ENCODE peak calls at places on chromosome 16, in six cellular contexts. Z is left ventricle myocardium inferior, E is coronary artery, I is brain microvascular endothelial cell, B is adrenal gland, T is fibroblast of lung. U is an unnamed sample.

GRCh38 chr16:86808863-86809444 is 230.6 kb downstream of the FOXL1 start:
- DNase-seq in T (no peak), Z (no peak), E (no peak), I (no peak), B (no peak), U (no peak)

GRCh38 chr16:30112197-30113030 is 923 bp downstream of the GDPD3 start:
- DNase-seq in Z (peak; percentile 62), B (peak; percentile 60), E (no peak), T (peak; percentile 58), I (peak; percentile 29), U (peak; percentile 30)

GRCh38 chr16:72312862-72313261 is 140.9 kb upstream of the PMFBP1 start:
- DNase-seq in E (no peak), Z (no peak), B (no peak), T (peak; percentile 68), I (peak; percentile 1), U (peak; percentile 14)

GRCh38 chr16:24218299-24218698 is 37.8 kb upstream of the CACNG3 start:
- DNase-seq in B (no peak), T (no peak), I (no peak), Z (no peak), E (no peak), U (no peak)

GRCh38 chr16:15055141-15056053 is 477 bp downstream of the NTAN1 start:
- DNase-seq in E (peak; percentile 82), Z (no peak), I (no peak), T (peak; percentile 42), B (peak; percentile 48), U (peak; percentile 29)

GRCh38 chr16:3838600-3839401 is 41.7 kb downstream of the CREBBP start:
- DNase-seq in E (no peak), Z (no peak), T (no peak), B (no peak), I (no peak), U (no peak)

GRCh38 chr16:10490141-10490540 is 90.3 kb downstream of the EMP2 start:
- DNase-seq in E (no peak), B (no peak), T (no peak), I (no peak), Z (no peak), U (no peak)

GRCh38 chr16:13070268-13070667 is 168.9 kb downstream of the SHISA9 start:
- DNase-seq in E (no peak), I (no peak), Z (no peak), B (no peak), T (no peak), U (no peak)

GRCh38 chr16:48035142-48035541 is 120.7 kb downstream of the ABCC12 start:
- DNase-seq in T (no peak), B (no peak), E (no peak), Z (no peak), I (no peak), U (no peak)

GRCh38 chr16:58628845-58629680 is 563 bp downstream of the CNOT1 start:
- DNase-seq in T (peak; percentile 18), Z (peak; percentile 42), I (no peak), E (peak; percentile 80), B (peak; percentile 68), U (peak; percentile 32)

GRCh38 chr16:31265329-31266245 is 5.8 kb downstream of the ITGAM start:
- DNase-seq in E (no peak), B (peak; percentile 34), T (no peak), Z (no peak), I (peak; percentile 52), U (no peak)

DNA sequence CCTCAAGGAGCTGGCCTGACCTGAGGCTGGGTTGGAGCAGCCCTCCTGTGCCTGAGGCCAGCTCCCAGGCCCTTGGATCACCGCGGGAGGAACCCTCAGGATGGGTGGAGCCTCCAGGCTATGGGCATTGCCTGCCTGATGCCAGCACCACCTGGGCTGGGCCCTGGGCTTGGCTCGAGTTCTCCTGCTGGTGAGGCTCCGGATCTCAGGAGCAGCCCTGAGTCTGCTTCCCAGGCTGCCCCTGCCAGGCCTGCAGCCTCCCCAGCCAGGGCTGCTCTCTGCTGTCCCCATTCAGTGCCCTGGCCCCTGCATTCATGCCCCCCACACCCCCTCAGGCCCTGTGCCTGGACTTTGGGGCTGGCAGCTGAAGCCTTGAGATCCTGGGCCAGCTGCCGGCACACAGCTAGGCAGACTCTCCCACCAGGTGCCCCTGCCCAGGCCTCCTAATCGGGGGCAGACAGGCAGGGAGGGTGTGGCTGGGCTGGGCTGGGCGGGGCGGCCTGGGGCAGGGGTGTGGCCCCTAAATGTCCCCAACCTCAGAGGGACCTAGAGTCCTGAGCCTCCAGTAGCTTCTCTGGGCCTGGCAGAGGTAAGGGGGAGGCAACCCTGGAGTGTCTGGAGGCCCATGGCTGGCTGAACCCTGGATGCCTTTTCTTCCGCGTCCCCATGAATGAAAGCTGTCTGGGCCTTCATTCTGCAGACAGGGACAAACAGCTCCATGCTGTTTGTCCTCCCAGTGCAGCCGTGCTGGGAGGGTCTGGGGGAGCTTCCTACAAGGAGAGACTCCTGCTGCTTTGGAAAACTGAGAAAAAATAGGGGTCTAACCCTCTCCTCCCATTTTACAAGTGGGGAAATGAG is 1.1 kb upstream of the PIGQ start:
- DNase-seq in I (no peak), E (no peak), T (no peak), Z (no peak), B (no peak), U (no peak)
- H3K4me3 ChIP-seq in I (no peak overlapping the region), E (peak overlapping the region; percentile 82), T (no peak overlapping the region), Z (peak overlapping the region; percentile 80), B (peak overlapping the region; percentile 99), U (no peak overlapping the region)

GRCh38 chr16:73313950-73314349 is 266.0 kb upstream of the ZFHX3 start:
- DNase-seq in E (no peak), Z (no peak), I (no peak), B (no peak), T (no peak), U (no peak)

GRCh38 chr16:73323880-73324279 is 276.0 kb upstream of the ZFHX3 start:
- DNase-seq in I (no peak), T (no peak), B (peak; percentile 25), Z (peak; percentile 15), E (no peak), U (no peak)

GRCh38 chr16:73315645-73316044 is 267.7 kb upstream of the ZFHX3 start:
- DNase-seq in I (no peak), B (no peak), T (no peak), E (no peak), Z (no peak), U (no peak)

GRCh38 chr16:73321942-73322341 is 274.0 kb upstream of the ZFHX3 start:
- DNase-seq in I (no peak), B (no peak), Z (no peak), T (peak; percentile 1), E (no peak), U (no peak)

DNA sequence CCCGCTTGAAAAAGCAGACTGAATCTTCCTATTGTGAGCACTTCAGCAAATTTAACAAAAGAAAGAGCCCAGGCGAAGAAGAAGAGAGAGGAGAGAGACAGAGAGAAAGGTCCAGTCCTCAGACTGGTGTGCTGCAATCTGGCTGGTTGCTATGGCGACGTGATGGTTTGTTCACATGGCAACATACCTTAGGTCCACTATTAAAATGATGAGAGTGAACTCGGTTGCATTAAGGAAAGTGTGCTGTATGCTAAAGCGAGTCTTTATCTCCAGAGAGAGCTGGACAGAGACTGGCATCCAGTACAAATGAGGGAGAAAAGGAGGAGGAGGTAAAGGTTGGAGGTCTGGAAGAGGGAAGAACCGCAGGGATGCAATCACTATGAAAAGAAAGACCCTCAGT is 271.8 kb upstream of the ZFHX3 start:
- DNase-seq in B (no peak), T (no peak), Z (no peak), E (no peak), I (no peak), U (no peak)
- TF ChIP-seq CTCF in B (no peak), T (no peak), Z (no peak), E (no peak), I (no peak), U (no peak)

GRCh38 chr16:67544844-67545664 is 16.4 kb downstream of the RIPOR1 start:
- DNase-seq in Z (no peak), T (no peak), B (no peak), I (no peak), E (peak; percentile 69), U (no peak)

GRCh38 chr16:67546761-67547422 is 15.4 kb upstream of the CTCF start:
- DNase-seq in Z (peak; percentile 78), E (peak; percentile 77), T (peak; percentile 66), B (peak; percentile 65), I (peak; percentile 45), U (peak; percentile 52)

GRCh38 chr16:67544329-67544841 is 15.8 kb downstream of the RIPOR1 start:
- DNase-seq in B (no peak), E (peak; percentile 72), I (no peak), T (no peak), Z (no peak), U (no peak)

GRCh38 chr16:67546091-67546501 is 16.2 kb upstream of the CTCF start:
- DNase-seq in I (no peak), B (no peak), Z (no peak), E (peak; percentile 71), T (no peak), U (no peak)

GRCh38 chr16:67545665-67546024 is 16.7 kb upstream of the CTCF start:
- DNase-seq in E (no peak), B (no peak), Z (no peak), I (no peak), T (no peak), U (no peak)
- H3K4me3 ChIP-seq in E (no peak overlapping the region), B (no peak overlapping the region), Z (no peak overlapping the region), I (no peak overlapping the region), T (no peak overlapping the region), U (no peak overlapping the region)

GRCh38 chr16:57409870-57410585 is 5.5 kb downstream of the CCL17 start:
- DNase-seq in I (no peak), T (no peak), Z (no peak), E (no peak), B (peak; percentile 35), U (no peak)

GRCh38 chr16:57413301-57413730 is 8.7 kb downstream of the CCL17 start:
- DNase-seq in B (no peak), T (no peak), I (no peak), Z (no peak), E (no peak), U (no peak)

GRCh38 chr16:57412584-57412983 is 8.0 kb downstream of the CCL17 start:
- DNase-seq in T (no peak), Z (no peak), I (no peak), B (no peak), E (no peak), U (no peak)

GRCh38 chr16:57413733-57414132 is 9.2 kb downstream of the CCL17 start:
- DNase-seq in I (no peak), B (no peak), Z (no peak), E (no peak), T (no peak), U (no peak)

GRCh38 chr16:57411362-57411976 is 6.9 kb downstream of the CCL17 start:
- DNase-seq in T (no peak), I (no peak), B (no peak), E (no peak), Z (no peak), U (no peak)
- TF ChIP-seq CTCF in T (no peak), I (no peak), B (no peak), E (no peak), Z (no peak), U (no peak)